ENCODE peak calls at places on chromosomes 16 and 17, in seven cellular contexts. F is GM12891, X is suprapubic skin, H is HCT116, A is esophagus muscularis mucosa, O is HL-60, C is transverse colon. I is an unnamed sample.

GRCh38 chr17:81516439-81516838 is 3.8 kb upstream of the ACTG1 start:
- DNase-seq in O (no peak), H (no peak), A (no peak), X (peak), F (no peak), C (peak), I (no peak)

GRCh38 chr17:56821847-56822534 is 11.7 kb downstream of the C17orf67 start:
- DNase-seq in F (no peak), H (no peak), X (no peak), A (no peak), O (no peak), C (no peak), I (no peak)

GRCh38 chr16:10752843-10753523 is 9.3 kb downstream of the NUBP1 start:
- DNase-seq in H (no peak), X (no peak), C (peak), A (no peak), O (peak), F (no peak), I (no peak)

GRCh38 chr17:44541884-44542581 is 15.3 kb upstream of the FZD2 start:
- DNase-seq in A (no peak), X (peak), F (no peak), H (no peak), C (no peak), O (no peak), I (no peak)

GRCh38 chr17:29571883-29572681 is 3.6 kb downstream of the TP53I13 start:
- DNase-seq in A (no peak), F (no peak), X (no peak), C (peak), H (no peak), O (no peak), I (no peak)

GRCh38 chr17:44400226-44400847 is 10.9 kb upstream of the ITGA2B start:
- DNase-seq in O (no peak), X (no peak), F (no peak), C (no peak), H (peak), A (no peak), I (peak)

GRCh38 chr17:16491131-16491702 is 776 bp downstream of the LRRC75A start:
- DNase-seq in F (no peak), A (no peak), X (no peak), O (no peak), C (peak), H (no peak), I (no peak)

GRCh38 chr17:20121359-20122235 is 112.4 kb downstream of the SPECC1 start:
- DNase-seq in C (peak), O (no peak), X (no peak), H (peak), F (peak), A (no peak), I (peak)

GRCh38 chr17:72332367-72332766 is 211.5 kb downstream of the SOX9 start:
- DNase-seq in O (no peak), C (no peak), H (no peak), A (no peak), X (no peak), F (no peak), I (no peak)

GRCh38 chr17:17391575-17392370 is 85.0 kb upstream of the MED9 start:
- DNase-seq in C (peak), A (no peak), H (no peak), F (no peak), X (no peak), O (no peak), I (no peak)

GRCh38 chr16:27298132-27298531 is 15.6 kb upstream of the IL4R start:
- DNase-seq in H (no peak), A (no peak), F (no peak), O (no peak), C (no peak), X (no peak), I (no peak)

GRCh38 chr17:73786286-73786743 is 142.1 kb upstream of the SDK2 start:
- DNase-seq in H (no peak), A (no peak), C (peak), O (no peak), F (no peak), X (no peak), I (no peak)

GRCh38 chr17:74362811-74363498 is 1.3 kb upstream of the BTBD17 start:
- DNase-seq in A (no peak), X (no peak), C (no peak), O (no peak), H (no peak), F (no peak), I (no peak)

GRCh38 chr17:60224064-60224463 is 74.3 kb downstream of the CA4 start:
- DNase-seq in A (no peak), X (no peak), H (no peak), F (no peak), O (no peak), C (no peak), I (peak)

GRCh38 chr16:31038993-31039392 is 5.6 kb downstream of the STX4 start:
- DNase-seq in H (no peak), F (no peak), O (no peak), A (no peak), X (no peak), C (no peak), I (no peak)

GRCh38 chr17:65572186-65572580 is 10.7 kb upstream of the AXIN2 start:
- DNase-seq in C (no peak), O (no peak), A (no peak), X (no peak), F (no peak), H (no peak), I (no peak)

GRCh38 chr16:25027281-25027680 is 12.1 kb upstream of the ARHGAP17 start:
- DNase-seq in C (no peak), X (peak), O (no peak), H (no peak), A (no peak), F (no peak), I (no peak)

GRCh38 chr16:11665071-11665491 is 3.2 kb upstream of the SNN start:
- DNase-seq in H (no peak), O (no peak), C (no peak), A (no peak), F (no peak), X (no peak), I (no peak)

GRCh38 chr16:87963400-87963799 is 12.2 kb downstream of the BANP start:
- DNase-seq in F (no peak), X (no peak), C (no peak), A (no peak), H (no peak), O (no peak), I (peak)

GRCh38 chr17:9671559-9671958 is 26.2 kb downstream of the USP43 start:
- DNase-seq in X (no peak), C (no peak), F (no peak), A (no peak), H (no peak), O (no peak), I (no peak)

GRCh38 chr16:77807-78443 is at the start of gene MPG:
- DNase-seq in F (peak), A (peak), O (peak), C (peak), H (no peak), X (peak), I (peak)

GRCh38 chr17:81253358-81254131 is 14.4 kb downstream of the NDUFAF8 start:
- DNase-seq in O (no peak), A (no peak), C (peak), H (no peak), F (peak), X (no peak), I (peak)

GRCh38 chr16:75506107-75506506 is 10.9 kb upstream of the CHST6 start:
- DNase-seq in H (no peak), A (no peak), F (no peak), X (no peak), C (no peak), O (no peak), I (no peak)

GRCh38 chr17:68719431-68719830 is 118.3 kb upstream of the FAM20A start:
- DNase-seq in C (no peak), X (no peak), H (no peak), A (no peak), O (no peak), F (no peak), I (peak)

GRCh38 chr16:14285542-14286380 is 214.6 kb downstream of the MRTFB start:
- DNase-seq in A (peak), H (peak), F (peak), O (peak), C (peak), X (peak), I (peak)

GRCh38 chr17:38559025-38559879 is 46.5 kb downstream of the SRCIN1 start:
- DNase-seq in F (peak), X (peak), O (peak), C (peak), H (peak), A (no peak), I (peak)

GRCh38 chr16:69329369-69330285 is 761 bp downstream of the PDF start:
- DNase-seq in O (no peak), H (no peak), F (peak), A (no peak), C (peak), X (no peak), I (peak)

DNA sequence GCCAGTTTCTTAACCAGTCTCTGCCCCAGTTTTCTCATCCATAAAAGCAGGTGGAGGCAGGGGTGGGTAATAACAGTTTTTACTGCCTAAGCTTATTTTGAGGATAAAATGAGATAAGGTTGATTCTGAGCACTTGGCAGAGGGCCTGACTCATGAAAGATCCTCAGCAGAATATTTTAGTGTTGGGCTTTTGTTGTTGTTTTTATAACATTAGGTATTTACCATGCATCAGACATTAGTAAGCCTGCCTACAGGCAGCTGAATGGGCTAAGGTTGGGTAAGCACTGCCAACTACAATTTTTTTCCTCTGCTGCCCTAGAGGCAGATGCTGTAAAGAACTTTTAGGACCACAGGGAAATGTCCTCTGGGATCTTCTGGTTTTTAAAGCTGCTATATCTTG is 43.1 kb downstream of the SCNN1G start:
- DNase-seq in F (no peak), H (no peak), A (no peak), X (no peak), O (no peak), C (no peak), I (no peak)
- TF ChIP-seq POLR2AphosphoS5 in F (no peak), H (no peak), A (no peak), X (no peak), O (no peak), C (no peak), I (no peak)

GRCh38 chr17:37492167-37492566 is 2.5 kb downstream of the DUSP14 start:
- DNase-seq in H (no peak), X (no peak), F (no peak), O (no peak), C (no peak), A (no peak), I (peak)

GRCh38 chr17:37489197-37490001 is at the start of gene DUSP14:
- DNase-seq in X (peak), H (peak), A (no peak), F (peak), C (peak), O (peak), I (peak)

GRCh38 chr17:37490022-37490587 is 414 bp downstream of the DUSP14 start:
- DNase-seq in A (peak), O (peak), H (no peak), C (peak), X (peak), F (peak), I (peak)

GRCh38 chr17:37488607-37489196 is 989 bp upstream of the DUSP14 start:
- DNase-seq in O (peak), H (peak), A (peak), F (peak), X (peak), C (peak), I (peak)

DNA sequence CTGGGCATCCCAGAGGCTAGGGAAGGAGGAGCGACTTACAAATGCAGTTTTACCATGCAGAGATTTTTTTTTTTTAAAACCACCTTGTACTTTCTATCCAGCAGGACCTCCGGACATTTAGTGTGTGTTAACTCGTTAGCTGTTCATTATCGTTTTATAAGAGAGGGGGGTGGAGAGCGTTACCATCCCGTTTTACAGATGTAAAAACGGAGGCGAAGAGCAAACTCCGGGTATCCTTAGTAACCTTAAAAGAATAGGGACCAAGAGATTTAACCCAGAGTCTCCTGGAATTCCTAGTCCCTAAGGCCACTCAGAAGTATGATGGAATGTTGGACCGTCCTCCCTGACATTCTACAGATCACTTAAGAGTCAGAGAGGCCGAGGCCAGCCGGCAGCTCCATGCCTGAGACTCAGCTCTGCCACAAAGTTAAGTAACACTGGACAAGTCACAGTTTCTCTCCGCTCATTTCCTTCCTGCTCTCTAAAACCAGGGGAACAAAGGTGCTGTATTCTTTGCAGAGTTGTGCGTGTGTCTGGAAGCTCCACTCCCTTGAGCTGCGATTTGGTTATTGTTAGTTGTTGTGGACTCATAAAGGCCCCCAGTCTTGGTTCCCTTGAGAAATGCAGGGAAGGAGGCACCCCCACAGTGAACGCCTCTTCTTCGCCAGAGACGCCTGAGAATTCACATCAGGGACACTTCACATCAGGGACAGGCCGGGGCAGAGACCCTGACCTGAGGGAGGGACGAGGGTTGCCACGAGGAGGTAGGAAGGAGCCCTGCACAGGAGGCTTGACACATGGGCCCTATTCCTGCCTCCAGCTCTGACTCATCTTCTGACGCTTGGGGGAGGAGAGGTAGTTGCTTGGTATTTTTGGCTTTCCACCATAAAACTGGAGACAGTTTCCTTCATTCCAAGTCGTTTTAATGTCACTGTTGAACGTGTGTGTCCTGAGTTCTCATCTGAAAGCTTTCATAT is 1.2 kb downstream of the DUSP14 start:
- DNase-seq in O (peak), C (peak), H (peak), F (no peak), A (no peak), X (peak), I (peak)
- TF ChIP-seq POLR2AphosphoS5 in O (no peak), C (no peak), H (peak), F (no peak), A (peak), X (no peak), I (no peak)

GRCh38 chr17:41057547-41057946 is 2.4 kb downstream of the KRTAP2-3 start:
- DNase-seq in C (no peak), O (no peak), A (no peak), X (no peak), H (no peak), F (no peak), I (no peak)

GRCh38 chr17:41063449-41063848 is 2.2 kb downstream of the KRTAP2-4 start:
- DNase-seq in C (no peak), A (no peak), F (no peak), H (no peak), X (no peak), O (no peak), I (no peak)

GRCh38 chr17:41058741-41059140 is 1.2 kb downstream of the KRTAP2-3 start:
- DNase-seq in X (no peak), A (no peak), C (no peak), O (no peak), H (no peak), F (no peak), I (no peak)

GRCh38 chr17:41061969-41062368 is 2.1 kb upstream of the KRTAP2-3 start:
- DNase-seq in A (no peak), H (no peak), O (no peak), X (no peak), F (no peak), C (no peak), I (no peak)

GRCh38 chr17:41060052-41060604 is at the start of gene KRTAP2-3:
- DNase-seq in O (no peak), C (no peak), F (no peak), X (no peak), H (peak), A (no peak), I (no peak)
- TF ChIP-seq POLR2AphosphoS5 in O (no peak), C (no peak), F (no peak), X (no peak), H (no peak), A (no peak), I (no peak)

DNA sequence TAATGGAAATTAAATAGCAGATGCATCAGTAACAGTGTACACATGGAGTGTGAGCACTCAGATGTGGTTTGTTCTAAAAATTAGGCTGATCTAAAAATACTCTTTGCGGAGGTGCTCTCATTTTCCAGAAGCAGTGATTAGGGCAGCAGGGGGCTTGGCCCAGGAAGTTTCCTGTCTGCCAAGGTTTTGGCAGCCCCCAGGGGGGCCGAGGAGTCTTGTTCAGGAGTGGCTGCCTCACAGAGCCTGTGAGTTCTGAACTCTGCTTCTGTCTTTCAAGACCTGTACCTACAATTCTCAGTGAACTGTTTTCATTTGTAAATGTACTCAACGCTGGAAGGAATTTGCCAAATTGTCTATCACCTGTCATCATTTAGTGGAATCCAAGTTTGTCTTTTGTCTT is 388.4 kb upstream of the CDH11 start:
- DNase-seq in F (no peak), A (no peak), H (no peak), C (no peak), O (no peak), X (no peak), I (no peak)
- TF ChIP-seq POLR2AphosphoS5 in F (no peak), A (no peak), H (no peak), C (no peak), O (no peak), X (no peak), I (no peak)

GRCh38 chr16:67928147-67928546 is 3.5 kb downstream of the CTRL start:
- DNase-seq in X (no peak), A (no peak), C (no peak), O (no peak), F (no peak), H (no peak), I (no peak)
- TF ChIP-seq POLR2AphosphoS5 in X (no peak), A (no peak), C (no peak), O (no peak), F (no peak), H (no peak), I (no peak)

GRCh38 chr16:16096858-16097213 is 126.5 kb downstream of the ABCC6 start:
- DNase-seq in C (no peak), F (no peak), A (no peak), X (no peak), H (no peak), O (no peak), I (no peak)
- TF ChIP-seq POLR2AphosphoS5 in C (no peak), F (no peak), A (no peak), X (no peak), H (no peak), O (no peak), I (no peak)

GRCh38 chr16:89194340-89195311 is 5.7 kb downstream of the SLC22A31 start:
- DNase-seq in F (no peak), A (no peak), X (peak), C (no peak), H (no peak), O (no peak), I (no peak)
- TF ChIP-seq POLR2AphosphoS5 in F (no peak), A (no peak), X (no peak), C (no peak), H (no peak), O (no peak), I (no peak)

GRCh38 chr16:20743591-20743990 is 2.0 kb upstream of the THUMPD1 start:
- DNase-seq in H (no peak), C (no peak), X (no peak), F (no peak), A (no peak), O (no peak), I (no peak)
- TF ChIP-seq POLR2AphosphoS5 in H (no peak), C (no peak), X (no peak), F (no peak), A (no peak), O (no peak), I (no peak)

DNA sequence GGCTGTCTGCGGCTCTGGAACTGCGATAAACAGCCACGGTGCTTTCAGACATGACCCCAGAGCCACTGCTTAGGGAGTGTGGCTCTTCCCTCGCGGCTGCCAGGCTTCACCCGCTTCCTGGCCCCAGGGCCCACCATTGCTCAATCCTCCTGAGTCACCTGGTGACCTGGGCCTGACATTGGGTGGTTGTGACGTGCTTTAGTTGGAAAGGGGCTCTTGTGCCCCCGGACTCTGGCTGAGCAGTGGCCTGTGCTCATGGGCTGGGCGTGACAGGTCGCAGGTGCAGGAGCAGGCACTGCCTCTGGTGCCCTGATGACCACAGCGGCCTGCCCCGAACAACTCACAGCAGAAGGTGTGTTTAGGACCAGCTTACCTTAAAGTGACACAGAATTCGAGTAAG is 8.6 kb upstream of the NUDT16L1 start:
- DNase-seq in C (no peak), H (no peak), A (no peak), X (no peak), O (no peak), F (no peak), I (no peak)
- TF ChIP-seq POLR2AphosphoS5 in C (no peak), H (no peak), A (no peak), X (no peak), O (no peak), F (no peak), I (no peak)